ENCODE peak calls at places on chromosomes 13 and 19, in six cellular contexts. D is mesendoderm, O is SK-N-SH, K is fibroblast of lung, Z is hepatocyte, V is neural progenitor cell. B is an unnamed sample.
A peak's percentile ranks its signal among the peaks of the same experiment; 100 is the strongest.

GRCh38 chr13:81133066-81133465 is 792.1 kb upstream of the SPRY2 start:
- DNase-seq in D (no peak), O (no peak), K (peak; percentile 25), Z (no peak), V (no peak), B (no peak)

GRCh38 chr13:39148513-39148961 is 110.3 kb downstream of the NHLRC3 start:
- DNase-seq in D (peak; percentile 92), O (no peak), K (peak; percentile 68), Z (peak; percentile 32), V (peak; percentile 25), B (no peak)

GRCh38 chr13:44523176-44524017 is 52.7 kb downstream of the TSC22D1 start:
- DNase-seq in D (peak; percentile 27), O (no peak), K (peak; percentile 44), Z (peak; percentile 57), V (no peak), B (no peak)

GRCh38 chr13:23889598-23890224 is 511 bp upstream of the MIPEP start:
- DNase-seq in D (peak; percentile 19), O (peak; percentile 41), K (no peak), Z (no peak), V (peak; percentile 46), B (peak; percentile 78)

GRCh38 chr13:65909501-65909900 is 1320.6 kb downstream of the PCDH9 start:
- DNase-seq in D (no peak), O (no peak), K (no peak), Z (no peak), V (no peak), B (no peak)

GRCh38 chr13:28636677-28637317 is 22.1 kb upstream of the POMP start:
- DNase-seq in D (peak; percentile 87), O (peak; percentile 64), K (peak; percentile 75), Z (peak; percentile 79), V (peak; percentile 77), B (peak; percentile 76)

GRCh38 chr13:107258599-107259187 is 690.8 kb upstream of the ARGLU1 start:
- DNase-seq in D (no peak), O (no peak), K (peak; percentile 32), Z (no peak), V (no peak), B (no peak)

GRCh38 chr19:29442094-29442493 is 83.7 kb upstream of the VSTM2B start:
- DNase-seq in D (no peak), O (no peak), K (no peak), Z (no peak), V (no peak), B (no peak)

GRCh38 chr13:44231786-44232516 is 141.7 kb upstream of the SERP2 start:
- DNase-seq in D (peak; percentile 97), O (no peak), K (peak; percentile 95), Z (peak; percentile 90), V (no peak), B (no peak)

GRCh38 chr13:105441406-105441805 is 1094.1 kb downstream of the EFNB2 start:
- DNase-seq in D (no peak), O (no peak), K (peak; percentile 4), Z (no peak), V (no peak), B (no peak)

GRCh38 chr19:12222980-12223630 is 60.2 kb downstream of the ZNF136 start:
- DNase-seq in D (no peak), O (no peak), K (no peak), Z (no peak), V (no peak), B (no peak)

GRCh38 chr19:46629546-46630025 is 4.7 kb upstream of the PTGIR start:
- DNase-seq in D (peak; percentile 37), O (peak; percentile 87), K (peak; percentile 14), Z (peak; percentile 41), V (no peak), B (no peak)

GRCh38 chr13:95480131-95480545 is 72.4 kb upstream of the CLDN10 start:
- DNase-seq in D (no peak), O (no peak), K (no peak), Z (no peak), V (no peak), B (no peak)

GRCh38 chr13:24274452-24274971 is 34.9 kb upstream of the C1QTNF9 start:
- DNase-seq in D (no peak), O (no peak), K (peak; percentile 72), Z (no peak), V (no peak), B (no peak)

GRCh38 chr13:49046002-49046401 is 70.3 kb downstream of the FNDC3A start:
- DNase-seq in D (no peak), O (no peak), K (peak; percentile 20), Z (no peak), V (no peak), B (no peak)

GRCh38 chr19:52600639-52601024 is 30.5 kb downstream of the ZNF701 start:
- DNase-seq in D (no peak), O (no peak), K (no peak), Z (peak; percentile 71), V (no peak), B (peak; percentile 69)

GRCh38 chr13:75485286-75486062 is 3.5 kb upstream of the TBC1D4 start:
- DNase-seq in D (peak; percentile 76), O (no peak), K (no peak), Z (no peak), V (no peak), B (no peak)

GRCh38 chr13:91576590-91576989 is 178.2 kb downstream of the GPC5 start:
- DNase-seq in D (peak; percentile 72), O (no peak), K (no peak), Z (no peak), V (peak; percentile 53), B (peak; percentile 52)

GRCh38 chr19:44401108-44401786 is at the start of gene ZNF285:
- DNase-seq in D (peak; percentile 98), O (peak; percentile 91), K (peak; percentile 97), Z (peak; percentile 97), V (peak; percentile 98), B (no peak)

GRCh38 chr19:13819242-13819641 is 24.0 kb downstream of the ZSWIM4 start:
- DNase-seq in D (no peak), O (no peak), K (no peak), Z (no peak), V (no peak), B (no peak)

GRCh38 chr19:13817615-13818371 is 22.6 kb downstream of the ZSWIM4 start:
- DNase-seq in D (peak; percentile 99), O (no peak), K (no peak), Z (peak; percentile 81), V (peak; percentile 94), B (no peak)

GRCh38 chr19:13814550-13814949 is 19.3 kb downstream of the ZSWIM4 start:
- DNase-seq in D (no peak), O (no peak), K (no peak), Z (no peak), V (no peak), B (no peak)

GRCh38 chr19:13813147-13813546 is 17.9 kb downstream of the ZSWIM4 start:
- DNase-seq in D (no peak), O (no peak), K (no peak), Z (no peak), V (no peak), B (no peak)

GRCh38 chr19:13817018-13817614 is 21.9 kb downstream of the ZSWIM4 start:
- DNase-seq in D (peak; percentile 94), O (no peak), K (no peak), Z (peak; percentile 48), V (peak; percentile 94), B (peak; percentile 78)
- H3K4me2 ChIP-seq in D (peak overlapping the region; percentile 74), O (no peak overlapping the region), K (no peak overlapping the region), Z (peak overlapping the region; percentile 65), V (peak overlapping the region; percentile 87), B (no peak overlapping the region)

DNA sequence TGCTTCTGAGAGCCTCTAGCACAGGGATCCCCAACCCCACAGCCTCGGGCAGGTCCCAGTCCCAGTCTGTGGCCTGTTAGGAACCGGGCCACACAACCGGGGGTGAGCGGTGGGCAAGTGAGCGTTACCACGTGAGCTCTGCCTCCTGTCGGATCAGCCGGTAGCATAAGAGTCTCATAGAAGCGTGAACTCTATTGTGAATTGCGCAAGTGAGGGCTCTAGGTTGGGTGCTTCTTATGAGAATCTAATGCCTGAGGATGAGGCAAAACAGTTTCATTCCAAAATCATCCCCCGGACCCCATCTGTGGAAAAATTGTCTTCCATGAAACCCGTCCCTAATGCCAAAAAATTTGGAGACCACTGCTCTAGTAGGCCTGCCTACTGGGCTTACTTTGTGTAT is 87.0 kb upstream of the UBL3 start:
- DNase-seq in D (no peak), O (no peak), K (no peak), Z (no peak), V (no peak), B (no peak)
- H3K4me2 ChIP-seq in D (no peak overlapping the region), O (no peak overlapping the region), K (no peak overlapping the region), Z (no peak overlapping the region), V (no peak overlapping the region), B (no peak overlapping the region)

GRCh38 chr19:41172297-41173164 is 20.5 kb upstream of the CYP2S1 start:
- DNase-seq in D (no peak), O (no peak), K (no peak), Z (peak; percentile 44), V (no peak), B (no peak)

GRCh38 chr19:41161903-41162302 is 31.1 kb upstream of the CYP2S1 start:
- DNase-seq in D (peak; percentile 64), O (no peak), K (no peak), Z (no peak), V (no peak), B (no peak)

GRCh38 chr19:41166888-41167804 is 25.9 kb upstream of the CYP2S1 start:
- DNase-seq in D (no peak), O (no peak), K (no peak), Z (peak; percentile 68), V (no peak), B (no peak)
- H3K4me2 ChIP-seq in D (no peak overlapping the region), O (no peak overlapping the region), K (no peak overlapping the region), Z (no peak overlapping the region), V (no peak overlapping the region), B (no peak overlapping the region)

GRCh38 chr19:10874019-10874418 is 2.7 kb downstream of the CARM1 start:
- DNase-seq in D (no peak), O (no peak), K (no peak), Z (no peak), V (no peak), B (no peak)

GRCh38 chr19:10871711-10872550 is 578 bp downstream of the CARM1 start:
- DNase-seq in D (no peak), O (peak; percentile 74), K (no peak), Z (peak; percentile 70), V (peak; percentile 74), B (peak; percentile 79)

GRCh38 chr19:10872551-10873107 is 1.3 kb downstream of the CARM1 start:
- DNase-seq in D (no peak), O (no peak), K (no peak), Z (no peak), V (no peak), B (peak; percentile 59)

GRCh38 chr19:10878253-10878652 is 6.9 kb downstream of the CARM1 start:
- DNase-seq in D (no peak), O (no peak), K (no peak), Z (no peak), V (no peak), B (no peak)

DNA sequence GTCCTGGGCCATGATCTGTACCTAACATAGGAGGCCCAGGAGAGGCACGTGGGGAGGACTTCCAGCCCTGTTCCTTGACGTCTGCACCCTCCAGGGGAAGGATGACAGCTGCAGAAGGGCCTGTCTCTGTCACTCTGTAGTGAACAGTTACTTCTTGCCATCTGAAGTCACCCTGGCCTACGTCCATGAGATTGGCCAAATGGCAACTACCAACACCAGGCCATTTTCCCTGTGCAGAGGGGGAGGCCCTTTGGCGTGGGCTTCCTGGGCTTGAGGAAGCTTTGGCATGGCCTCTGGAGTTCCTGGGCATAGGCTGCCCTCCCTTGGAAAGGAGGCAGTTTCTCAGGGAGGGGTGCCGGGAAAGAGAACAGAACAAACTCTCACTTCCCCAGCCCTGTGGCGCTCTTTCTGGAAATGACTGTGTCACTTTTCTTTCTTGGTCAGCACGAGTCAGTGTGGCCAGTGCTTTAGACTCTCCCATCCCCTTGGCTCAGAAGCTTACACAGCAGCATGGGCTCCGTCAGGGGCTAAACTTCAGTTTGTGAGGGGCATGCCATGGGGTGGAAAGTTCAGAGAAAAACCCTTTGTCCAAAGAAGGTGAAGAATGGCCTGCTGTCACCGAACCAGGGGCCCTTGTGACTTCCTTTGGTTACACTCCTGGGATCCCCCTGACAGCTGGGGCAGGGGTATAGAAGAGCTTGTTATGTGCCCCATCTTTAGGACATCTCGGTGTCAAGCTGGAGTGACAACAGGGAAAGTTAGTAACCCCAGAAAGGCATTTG is 5.3 kb downstream of the CARM1 start:
- DNase-seq in D (no peak), O (no peak), K (no peak), Z (no peak), V (no peak), B (no peak)
- H3K4me2 ChIP-seq in D (no peak overlapping the region), O (peak overlapping the region; percentile 1), K (no peak overlapping the region), Z (no peak overlapping the region), V (no peak overlapping the region), B (peak overlapping the region; percentile 12)